ENCODE peak calls at places on chromosome 2, in seven cellular contexts. U, B, Q, X, V, H and G are unnamed samples.

GRCh38 chr2:71603311-71603794 is 150.0 kb downstream of the DYSF start:
- DNase-seq in U (no peak), B (no peak), Q (no peak), X (no peak), V (no peak), H (no peak), G (no peak)

GRCh38 chr2:48723125-48723524 is 32.4 kb downstream of the LHCGR start:
- DNase-seq in U (no peak), B (no peak), Q (no peak), X (no peak), V (no peak), H (peak), G (peak)

GRCh38 chr2:23249348-23249747 is 135.6 kb upstream of the KLHL29 start:
- DNase-seq in U (no peak), B (no peak), Q (no peak), X (no peak), V (no peak), H (no peak), G (no peak)

GRCh38 chr2:240149943-240150784 is 9.7 kb upstream of the OTOS start:
- DNase-seq in U (peak), B (peak), Q (no peak), X (no peak), V (no peak), H (peak), G (no peak)

GRCh38 chr2:236010920-236011685 is 157.1 kb downstream of the GBX2 start:
- DNase-seq in U (no peak), B (no peak), Q (no peak), X (no peak), V (no peak), H (no peak), G (no peak)

GRCh38 chr2:127022817-127023216 is 84.1 kb downstream of the BIN1 start:
- DNase-seq in U (no peak), B (no peak), Q (no peak), X (no peak), V (no peak), H (no peak), G (no peak)

GRCh38 chr2:128196026-128196822 is 105.2 kb downstream of the UGGT1 start:
- DNase-seq in U (peak), B (no peak), Q (no peak), X (peak), V (no peak), H (peak), G (peak)

GRCh38 chr2:158905824-158906223 is 62.6 kb upstream of the TANC1 start:
- DNase-seq in U (no peak), B (no peak), Q (no peak), X (no peak), V (no peak), H (no peak), G (no peak)

GRCh38 chr2:3282056-3282998 is 95.3 kb downstream of the EIPR1 start:
- DNase-seq in U (peak), B (no peak), Q (no peak), X (peak), V (no peak), H (no peak), G (peak)

GRCh38 chr2:46841621-46842020 is 74.0 kb downstream of the MCFD2 start:
- DNase-seq in U (peak), B (no peak), Q (no peak), X (no peak), V (no peak), H (no peak), G (no peak)